ENCODE peak calls at places on chromosomes 7 and 10, in four cellular contexts. S, M, L and Z are unnamed samples.

GRCh38 chr10:5090551-5090950 is 3.7 kb upstream of the AKR1C3 start:
- DNase-seq in S (no peak), M (no peak), L (no peak), Z (no peak)

GRCh38 chr10:102230264-102230860 is 4.3 kb downstream of the ELOVL3 start:
- DNase-seq in S (peak; percentile 10), M (no peak), L (peak; percentile 33), Z (no peak)

GRCh38 chr10:7085147-7085912 is 325.5 kb downstream of the SFMBT2 start:
- DNase-seq in S (no peak), M (no peak), L (no peak), Z (peak; percentile 7)

GRCh38 chr7:27409776-27410175 is 167.2 kb downstream of the EVX1 start:
- DNase-seq in S (no peak), M (no peak), L (no peak), Z (no peak)

GRCh38 chr7:2444476-2444875 is 31.7 kb downstream of the GRIFIN start:
- DNase-seq in S (no peak), M (no peak), L (no peak), Z (no peak)

GRCh38 chr7:151856098-151856497 is 20.8 kb downstream of the PRKAG2 start:
- DNase-seq in S (no peak), M (no peak), L (no peak), Z (no peak)

GRCh38 chr10:132873395-132873794 is 69.0 kb downstream of the CFAP46 start:
- DNase-seq in S (no peak), M (no peak), L (peak; percentile 7), Z (no peak)

GRCh38 chr10:4470231-4470840 is 355.7 kb upstream of the AKR1E2 start:
- DNase-seq in S (no peak), M (no peak), L (no peak), Z (no peak)

GRCh38 chr10:34506773-34507172 is 308.3 kb downstream of the PARD3 start:
- DNase-seq in S (no peak), M (peak; percentile 34), L (no peak), Z (no peak)

GRCh38 chr7:133051066-133051465 is 30.8 kb downstream of the CHCHD3 start:
- DNase-seq in S (no peak), M (no peak), L (no peak), Z (no peak)

GRCh38 chr10:123908379-123908778 is 16.8 kb upstream of the CPXM2 start:
- DNase-seq in S (no peak), M (no peak), L (no peak), Z (no peak)

GRCh38 chr10:106857213-106857612 is 307.3 kb downstream of the SORCS1 start:
- DNase-seq in S (no peak), M (no peak), L (no peak), Z (no peak)